ENCODE peak calls at places on chromosomes 5 and 9, in nine cellular contexts. L, E, J, B, I, O, Z, P and X are unnamed samples.

GRCh38 chr9:4079906-4080305 is 220.0 kb downstream of the GLIS3 start:
- DNase-seq in I (no peak), E (no peak), B (no peak), L (no peak), P (no peak), Z (no peak), O (no peak), J (no peak), X (no peak)

GRCh38 chr5:77852514-77853352 is 76.6 kb upstream of the TBCA start:
- DNase-seq in Z (peak; percentile 78), I (peak; percentile 37), B (peak; percentile 77), J (no peak), O (peak; percentile 57), E (no peak), L (peak; percentile 42), P (peak; percentile 80), X (peak; percentile 83)

GRCh38 chr5:126544087-126544740 is 50.8 kb downstream of the ALDH7A1 start:
- DNase-seq in I (no peak), P (no peak), L (no peak), Z (peak; percentile 44), B (no peak), J (no peak), O (no peak), E (no peak), X (no peak)

GRCh38 chr5:71693828-71694427 is 25.1 kb upstream of the CARTPT start:
- DNase-seq in O (no peak), I (no peak), Z (no peak), E (no peak), L (no peak), J (no peak), B (no peak), P (no peak), X (no peak)

GRCh38 chr5:147439253-147439652 is 70.6 kb downstream of the DPYSL3 start:
- DNase-seq in E (no peak), B (no peak), O (no peak), Z (peak; percentile 52), P (no peak), L (no peak), J (no peak), I (no peak), X (no peak)

GRCh38 chr9:133897675-133898074 is 94.4 kb downstream of the VAV2 start:
- DNase-seq in Z (no peak), I (no peak), O (no peak), E (no peak), P (no peak), L (no peak), B (no peak), J (no peak), X (no peak)

GRCh38 chr5:115186794-115187193 is 17.1 kb upstream of the TRIM36 start:
- DNase-seq in B (no peak), L (no peak), E (no peak), I (no peak), Z (peak; percentile 36), O (no peak), P (no peak), J (no peak), X (no peak)

GRCh38 chr9:22008662-22009562 is at the start of gene CDKN2B:
- DNase-seq in Z (peak; percentile 94), I (peak; percentile 97), B (peak; percentile 97), E (peak; percentile 97), J (peak; percentile 94), O (peak; percentile 96), P (no peak), L (peak; percentile 82), X (peak; percentile 96)

GRCh38 chr9:7967851-7968250 is 168.3 kb upstream of the DMAC1 start:
- DNase-seq in Z (no peak), I (no peak), E (no peak), O (no peak), P (no peak), B (no peak), J (no peak), L (no peak), X (no peak)

GRCh38 chr9:31188496-31188895 is 1195.9 kb upstream of the ACO1 start:
- DNase-seq in E (no peak), L (no peak), O (no peak), Z (no peak), B (no peak), P (no peak), I (no peak), J (no peak), X (no peak)

GRCh38 chr5:176560364-176560763 is 11.2 kb downstream of the CDHR2 start:
- DNase-seq in I (no peak), B (no peak), Z (no peak), L (no peak), J (no peak), P (no peak), O (no peak), E (no peak), X (no peak)

GRCh38 chr5:157855404-157855994 is 3.4 kb downstream of the CLINT1 start:
- DNase-seq in I (peak; percentile 37), Z (peak; percentile 67), P (no peak), B (peak; percentile 67), O (peak; percentile 37), J (no peak), L (peak; percentile 28), E (no peak), X (no peak)

GRCh38 chr5:113336975-113337374 is 97.8 kb downstream of the TSSK1B start:
- DNase-seq in P (no peak), B (no peak), E (no peak), J (no peak), O (peak; percentile 40), Z (peak; percentile 77), I (peak; percentile 30), L (no peak), X (no peak)

GRCh38 chr5:125257057-125257970 is 510.9 kb upstream of the ZNF608 start:
- DNase-seq in O (peak; percentile 26), I (no peak), P (no peak), B (no peak), L (no peak), Z (peak; percentile 7), J (no peak), E (no peak), X (no peak)

GRCh38 chr5:14582797-14583137 is 1.2 kb downstream of the OTULINL start:
- DNase-seq in O (no peak), I (no peak), Z (no peak), B (no peak), P (no peak), E (no peak), J (no peak), L (no peak), X (peak; percentile 77)

GRCh38 chr9:107489687-107490605 is at the start of gene KLF4:
- DNase-seq in O (peak; percentile 94), B (peak; percentile 97), E (peak; percentile 96), J (peak; percentile 93), I (peak; percentile 92), Z (peak; percentile 91), L (peak; percentile 59), P (no peak), X (peak; percentile 93)

GRCh38 chr9:107487521-107488399 is 1.8 kb downstream of the KLF4 start:
- DNase-seq in J (peak; percentile 64), Z (no peak), B (peak; percentile 78), E (peak; percentile 83), L (no peak), P (no peak), O (peak; percentile 61), I (peak; percentile 48), X (peak; percentile 87)

GRCh38 chr9:107489144-107489673 is 360 bp downstream of the KLF4 start:
- DNase-seq in E (peak; percentile 86), I (no peak), B (no peak), Z (no peak), P (no peak), O (no peak), J (no peak), L (no peak), X (peak; percentile 90)

GRCh38 chr9:107486674-107487520 is 2.7 kb downstream of the KLF4 start:
- DNase-seq in Z (no peak), O (peak; percentile 30), J (no peak), P (no peak), L (no peak), E (peak; percentile 80), B (peak; percentile 69), I (peak; percentile 26), X (peak; percentile 73)

GRCh38 chr9:107488400-107489143 is 997 bp downstream of the KLF4 start:
- DNase-seq in L (no peak), E (peak; percentile 92), I (peak; percentile 74), O (peak; percentile 73), J (peak; percentile 79), B (peak; percentile 94), Z (peak; percentile 49), P (no peak), X (peak; percentile 86)
- TF ChIP-seq CTCF in L (no peak), E (no peak), I (no peak), O (no peak), J (no peak), B (no peak), Z (no peak), P (no peak), X (no peak)

GRCh38 chr9:113376634-113377531 is at the start of gene HDHD3:
- DNase-seq in O (peak; percentile 78), J (peak; percentile 90), Z (peak; percentile 58), L (peak; percentile 80), E (peak; percentile 90), B (peak; percentile 93), P (peak; percentile 40), I (peak; percentile 81), X (peak; percentile 96)
- TF ChIP-seq POLR2A in O (peak; percentile 83), J (peak; percentile 89), Z (no peak), L (peak; percentile 94), E (no peak), B (peak; percentile 74), P (peak; percentile 87), I (peak; percentile 84), X (no peak)

GRCh38 chr5:172746725-172747124 is 24.3 kb downstream of the DUSP1 start:
- DNase-seq in P (no peak), O (no peak), B (peak; percentile 55), L (no peak), E (no peak), Z (no peak), J (no peak), I (no peak), X (no peak)

GRCh38 chr5:172747471-172747870 is 23.5 kb downstream of the DUSP1 start:
- DNase-seq in O (no peak), J (no peak), P (no peak), Z (no peak), E (no peak), I (no peak), B (peak; percentile 24), L (no peak), X (no peak)

GRCh38 chr5:172745836-172746235 is 25.2 kb downstream of the DUSP1 start:
- DNase-seq in J (no peak), E (no peak), Z (no peak), P (no peak), I (no peak), L (no peak), O (no peak), B (no peak), X (no peak)

GRCh38 chr5:172744106-172745104 is 26.6 kb downstream of the DUSP1 start:
- DNase-seq in B (peak; percentile 70), E (no peak), L (no peak), I (no peak), Z (no peak), P (no peak), J (no peak), O (no peak), X (no peak)

GRCh38 chr5:172745406-172745805 is 25.6 kb downstream of the DUSP1 start:
- DNase-seq in O (no peak), L (no peak), P (no peak), Z (no peak), J (no peak), I (no peak), B (peak; percentile 63), E (no peak), X (no peak)
- H3K4me1 ChIP-seq in O (peaks cover 27% of the 10 kb centered on the region), L (no peaks in the 10 kb centered on the region), P (peaks cover 3% of the 10 kb centered on the region), Z (peaks cover 7% of the 10 kb centered on the region), J (peaks cover 9% of the 10 kb centered on the region), I (peaks cover 3% of the 10 kb centered on the region), B (peaks cover 69% of the 10 kb centered on the region), E (peaks cover 61% of the 10 kb centered on the region), X (peaks cover 4% of the 10 kb centered on the region)

GRCh38 chr5:169289520-169289919 is 11.4 kb downstream of the SLIT3 start:
- DNase-seq in Z (no peak), P (no peak), O (no peak), B (no peak), I (no peak), J (no peak), E (no peak), L (no peak), X (no peak)
- TF ChIP-seq CTCF in Z (no peak), P (no peak), O (no peak), B (no peak), I (no peak), J (no peak), E (no peak), L (no peak), X (no peak)